ENCODE peak calls at places on chromosomes 1 and 21, in six cellular contexts. O is H1, L is neuronal stem cell, J is H9, S is IMR-90, B is mesendoderm. C is an unnamed sample.
A peak's percentile ranks its signal among the peaks of the same experiment; 100 is the strongest.

GRCh38 chr1:236608930-236609726 is 4.8 kb upstream of the HEATR1 start:
- DNase-seq in O (peak; percentile 75), L (peak; percentile 48), J (peak; percentile 69), S (peak; percentile 35), B (peak; percentile 76), C (peak; percentile 59)

GRCh38 chr1:88549536-88549935 is 134.5 kb upstream of the PKN2 start:
- DNase-seq in O (no peak), L (peak; percentile 5), J (no peak), S (peak; percentile 3), B (peak; percentile 17), C (peak; percentile 29)

GRCh38 chr1:160800142-160800541 is 4.2 kb downstream of the LY9 start:
- DNase-seq in O (no peak), L (no peak), J (no peak), S (no peak), B (no peak), C (no peak)

GRCh38 chr1:204443871-204444581 is 32.4 kb upstream of the PPP1R15B start:
- DNase-seq in O (no peak), L (no peak), J (no peak), S (no peak), B (no peak), C (peak; percentile 82)

GRCh38 chr1:87450615-87451209 is 122.0 kb downstream of the LMO4 start:
- DNase-seq in O (no peak), L (no peak), J (peak; percentile 65), S (no peak), B (peak; percentile 57), C (peak; percentile 98)

GRCh38 chr21:46100020-46100419 is 2.1 kb downstream of the COL6A2 start:
- DNase-seq in O (no peak), L (no peak), J (no peak), S (no peak), B (no peak), C (no peak)

GRCh38 chr1:234558186-234558836 is 51.7 kb downstream of the IRF2BP2 start:
- DNase-seq in O (no peak), L (no peak), J (no peak), S (no peak), B (no peak), C (no peak)

GRCh38 chr1:224755586-224755985 is 139.5 kb downstream of the CNIH3 start:
- DNase-seq in O (no peak), L (no peak), J (no peak), S (no peak), B (no peak), C (no peak)

GRCh38 chr21:29647353-29647781 is 292.4 kb downstream of the GRIK1 start:
- DNase-seq in O (no peak), L (no peak), J (no peak), S (peak; percentile 97), B (no peak), C (no peak)

GRCh38 chr1:216207154-216207553 is 216.1 kb downstream of the USH2A start:
- DNase-seq in O (no peak), L (no peak), J (no peak), S (no peak), B (no peak), C (no peak)

GRCh38 chr1:91701494-91701869 is 184.5 kb downstream of the TGFBR3 start:
- DNase-seq in O (no peak), L (no peak), J (no peak), S (no peak), B (no peak), C (no peak)

GRCh38 chr1:224922404-224923164 is 6.9 kb upstream of the DNAH14 start:
- DNase-seq in O (peak; percentile 54), L (peak; percentile 33), J (peak; percentile 61), S (peak; percentile 39), B (peak; percentile 83), C (peak; percentile 73)

GRCh38 chr1:44407430-44408180 is 2.5 kb downstream of the RNF220 start:
- DNase-seq in O (peak; percentile 77), L (no peak), J (peak; percentile 49), S (no peak), B (peak; percentile 40), C (no peak)

GRCh38 chr1:188096521-188096920 is 1267.8 kb downstream of the PLA2G4A start:
- DNase-seq in O (no peak), L (no peak), J (no peak), S (no peak), B (no peak), C (no peak)

GRCh38 chr1:13465515-13465914 is 48.3 kb downstream of the LRRC38 start:
- DNase-seq in O (no peak), L (no peak), J (no peak), S (no peak), B (no peak), C (no peak)

GRCh38 chr1:193070395-193070753 is 11.0 kb downstream of the RO60 start:
- DNase-seq in O (no peak), L (no peak), J (no peak), S (no peak), B (no peak), C (no peak)

GRCh38 chr1:182794802-182795201 is 5.2 kb downstream of the NPL start:
- DNase-seq in O (no peak), L (no peak), J (no peak), S (no peak), B (no peak), C (no peak)

GRCh38 chr1:230459463-230459862 is 33.3 kb upstream of the PGBD5 start:
- DNase-seq in O (no peak), L (peak; percentile 9), J (no peak), S (peak; percentile 33), B (no peak), C (peak; percentile 50)

GRCh38 chr1:205434738-205435137 is 12.9 kb upstream of the LEMD1 start:
- DNase-seq in O (no peak), L (no peak), J (no peak), S (no peak), B (no peak), C (no peak)

DNA sequence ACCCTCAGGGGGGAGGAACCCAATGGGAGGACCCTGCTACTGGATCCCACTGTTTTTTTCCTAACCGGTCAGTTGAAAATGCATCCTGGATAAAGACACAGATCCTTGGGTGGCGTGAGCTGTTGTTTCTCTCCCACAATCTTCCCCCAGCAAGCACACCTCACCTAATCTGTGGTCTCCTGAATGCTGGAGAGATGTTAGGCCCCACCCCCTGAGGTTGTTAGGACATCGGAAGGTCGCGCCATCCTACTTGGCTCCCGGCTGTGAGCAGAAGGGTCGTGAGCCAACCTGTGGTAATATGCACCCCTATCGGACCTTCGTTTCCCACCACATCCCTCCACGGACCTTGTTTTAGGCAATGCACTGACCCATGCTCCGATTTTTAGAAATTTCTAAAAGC is 89.9 kb upstream of the IPO9 start:
- DNase-seq in O (no peak), L (no peak), J (no peak), S (no peak), B (peak; percentile 45), C (no peak)
- H3K4ac ChIP-seq in O (no peak overlapping the region), L (no peak overlapping the region), J (no peak overlapping the region), S (peak overlapping the region; percentile 8), B (peak overlapping the region; percentile 28), C (no peak overlapping the region)

GRCh38 chr1:27153549-27153886 is 1.4 kb downstream of the SLC9A1 start:
- DNase-seq in O (no peak), L (no peak), J (no peak), S (no peak), B (no peak), C (no peak)

GRCh38 chr1:27157194-27157593 is 2.3 kb upstream of the SLC9A1 start:
- DNase-seq in O (no peak), L (no peak), J (no peak), S (no peak), B (no peak), C (no peak)

GRCh38 chr1:27153927-27154358 is 982 bp downstream of the SLC9A1 start:
- DNase-seq in O (no peak), L (no peak), J (no peak), S (no peak), B (no peak), C (no peak)

GRCh38 chr1:27154469-27154990 is 395 bp downstream of the SLC9A1 start:
- DNase-seq in O (no peak), L (no peak), J (no peak), S (no peak), B (no peak), C (no peak)

DNA sequence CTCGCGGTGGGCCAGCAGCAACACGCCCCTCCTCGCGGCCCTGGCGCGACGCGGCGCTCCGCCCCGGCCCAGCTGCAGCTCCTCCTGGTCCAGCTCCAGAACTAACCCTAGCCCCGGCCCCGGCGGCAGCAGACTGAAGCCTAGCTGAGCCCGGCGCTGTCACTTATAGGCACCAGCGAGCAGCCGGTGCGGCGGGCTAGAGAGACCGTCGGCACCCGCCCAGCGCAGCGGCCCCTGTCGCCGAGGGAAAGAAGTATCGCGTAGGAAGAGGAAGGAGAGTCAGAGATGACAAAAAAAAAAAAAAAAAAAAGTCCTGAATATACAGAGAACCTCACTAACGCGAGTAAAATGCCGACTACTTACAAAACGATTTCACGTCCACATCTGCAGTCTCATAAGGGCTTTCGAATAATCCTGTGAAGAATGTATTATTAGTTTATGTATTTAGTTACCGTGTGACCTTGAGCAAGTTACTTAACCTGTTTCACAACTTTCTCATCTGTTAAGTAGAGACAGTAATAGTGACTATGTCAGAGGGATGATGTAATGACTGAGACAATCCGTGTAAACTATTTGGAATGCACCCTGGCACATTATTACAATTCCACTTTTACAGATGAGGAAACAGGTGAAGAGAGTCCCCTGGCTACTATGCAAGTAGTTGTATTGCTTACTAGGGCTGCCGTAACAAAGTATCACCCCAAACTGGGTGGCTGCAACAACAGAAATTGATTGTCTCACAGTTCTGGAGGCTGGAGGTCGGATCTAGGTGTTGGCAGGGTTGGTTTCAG is at the start of gene SLC9A1:
- DNase-seq in O (peak; percentile 99), L (peak; percentile 89), J (peak; percentile 94), S (peak; percentile 90), B (peak; percentile 95), C (peak; percentile 99)
- H2BK120ac ChIP-seq in O (no peak within 1 kb of the TSS), L (no peak within 1 kb of the TSS), J (no peak within 1 kb of the TSS), S (peak within 1 kb of the TSS; percentile 88), B (no peak within 1 kb of the TSS), C (peak within 1 kb of the TSS; percentile 85)

GRCh38 chr1:85623061-85623471 is 42.5 kb downstream of the CCN1 start:
- DNase-seq in O (no peak), L (no peak), J (no peak), S (peak; percentile 98), B (no peak), C (peak; percentile 74)

GRCh38 chr1:85629532-85629920 is 49.0 kb downstream of the CCN1 start:
- DNase-seq in O (no peak), L (no peak), J (no peak), S (no peak), B (no peak), C (no peak)

GRCh38 chr1:85628791-85629531 is 48.4 kb downstream of the CCN1 start:
- DNase-seq in O (no peak), L (no peak), J (peak; percentile 61), S (peak; percentile 95), B (peak; percentile 67), C (no peak)

GRCh38 chr1:85624361-85624760 is 43.8 kb downstream of the CCN1 start:
- DNase-seq in O (no peak), L (no peak), J (no peak), S (no peak), B (no peak), C (no peak)

GRCh38 chr1:85626818-85627217 is 46.3 kb downstream of the CCN1 start:
- DNase-seq in O (no peak), L (no peak), J (no peak), S (no peak), B (no peak), C (no peak)
- H3K4ac ChIP-seq in O (no peak overlapping the region), L (no peak overlapping the region), J (no peak overlapping the region), S (peak overlapping the region; percentile 39), B (no peak overlapping the region), C (no peak overlapping the region)

DNA sequence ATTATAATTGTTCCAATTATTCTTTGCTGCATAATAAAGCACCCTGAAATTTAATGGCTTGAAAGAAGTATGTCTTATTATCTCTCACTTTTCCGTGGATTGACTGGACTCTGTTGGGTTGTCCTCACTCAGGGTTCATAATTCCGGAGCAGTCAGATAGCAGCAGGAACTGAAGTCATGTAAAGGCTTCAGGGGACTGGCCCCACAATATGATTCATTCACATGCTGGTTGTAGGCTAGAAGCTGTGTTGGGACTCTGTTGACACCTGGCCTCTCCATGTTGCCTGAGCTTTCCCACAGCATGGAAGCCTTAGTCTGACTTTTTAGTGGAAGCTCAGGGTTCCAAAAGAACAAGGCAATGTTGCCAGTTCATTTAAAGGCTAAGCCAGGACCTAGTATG is 367.1 kb upstream of the ADGRL2 start:
- DNase-seq in O (no peak), L (no peak), J (no peak), S (no peak), B (no peak), C (no peak)
- H2BK120ac ChIP-seq in O (no peak overlapping the region), L (no peak overlapping the region), J (no peak overlapping the region), S (no peak overlapping the region), B (no peak overlapping the region), C (no peak overlapping the region)